ENCODE peak calls at places on chromosomes 3 and 15, in four cellular contexts. One of them, this sample, is unnamed.

GRCh38 chr3:149783576-149783975 is 8.8 kb downstream of the ANKUB1 start:
- DNase-seq in HCT116: no peak
- DNase-seq in K562: no peak
- DNase-seq in HepG2: peak
- DNase-seq in this sample: no peak

GRCh38 chr3:53195602-53196574 is 34.9 kb downstream of the PRKCD start:
- DNase-seq in HepG2: no peak
- DNase-seq in HCT116: peak
- DNase-seq in K562: peak
- DNase-seq in this sample: peak

GRCh38 chr15:43360821-43361220 is 10.0 kb downstream of the ZSCAN29 start:
- DNase-seq in HepG2: no peak
- DNase-seq in HCT116: no peak
- DNase-seq in K562: no peak
- DNase-seq in this sample: no peak

GRCh38 chr3:179957264-179957845 is 79.4 kb downstream of the PEX5L start:
- DNase-seq in HepG2: no peak
- DNase-seq in HCT116: no peak
- DNase-seq in K562: no peak
- DNase-seq in this sample: no peak

GRCh38 chr3:49554639-49555265 is 475 bp downstream of the BSN start:
- DNase-seq in K562: peak
- DNase-seq in HCT116: no peak
- DNase-seq in HepG2: no peak
- DNase-seq in this sample: no peak

GRCh38 chr3:13420817-13421755 is 964 bp upstream of the NUP210 start:
- DNase-seq in HCT116: no peak
- DNase-seq in HepG2: no peak
- DNase-seq in K562: peak
- DNase-seq in this sample: no peak

GRCh38 chr3:69695443-69695842 is 43.8 kb upstream of the MITF start:
- DNase-seq in HepG2: no peak
- DNase-seq in HCT116: no peak
- DNase-seq in K562: no peak
- DNase-seq in this sample: no peak

GRCh38 chr3:73623996-73624362 is 762 bp downstream of the PDZRN3 start:
- DNase-seq in HCT116: no peak
- DNase-seq in HepG2: no peak
- DNase-seq in K562: no peak
- DNase-seq in this sample: peak

GRCh38 chr15:39851505-39852082 is 68.5 kb downstream of the GPR176 start:
- DNase-seq in K562: no peak
- DNase-seq in HCT116: no peak
- DNase-seq in HepG2: no peak
- DNase-seq in this sample: no peak

GRCh38 chr15:23038741-23039150 is 623 bp downstream of the TUBGCP5 start:
- DNase-seq in HCT116: no peak
- DNase-seq in K562: peak
- DNase-seq in HepG2: peak
- DNase-seq in this sample: no peak

GRCh38 chr3:130576571-130577266 is 59.7 kb downstream of the COL6A6 start:
- DNase-seq in K562: no peak
- DNase-seq in HepG2: no peak
- DNase-seq in HCT116: no peak
- DNase-seq in this sample: no peak

GRCh38 chr3:157905885-157906284 is 200.3 kb downstream of the SHOX2 start:
- DNase-seq in HCT116: no peak
- DNase-seq in HepG2: no peak
- DNase-seq in K562: no peak
- DNase-seq in this sample: no peak

GRCh38 chr15:70319466-70319865 is 221.7 kb upstream of the TLE3 start:
- DNase-seq in HCT116: no peak
- DNase-seq in K562: no peak
- DNase-seq in HepG2: no peak
- DNase-seq in this sample: no peak

GRCh38 chr15:66650433-66650832 is 51.6 kb upstream of the SMAD6 start:
- DNase-seq in HCT116: no peak
- DNase-seq in K562: peak
- DNase-seq in HepG2: peak
- DNase-seq in this sample: no peak

GRCh38 chr3:136194409-136195257 is 1.5 kb downstream of the MSL2 start:
- DNase-seq in K562: peak
- DNase-seq in HepG2: no peak
- DNase-seq in HCT116: no peak
- DNase-seq in this sample: peak

GRCh38 chr3:64049832-64050231 is 26.5 kb upstream of the PSMD6 start:
- DNase-seq in HepG2: no peak
- DNase-seq in HCT116: no peak
- DNase-seq in K562: no peak
- DNase-seq in this sample: no peak

GRCh38 chr3:185089343-185089742 is 63.5 kb downstream of the C3orf70 start:
- DNase-seq in HepG2: no peak
- DNase-seq in HCT116: no peak
- DNase-seq in K562: no peak
- DNase-seq in this sample: no peak

GRCh38 chr3:165748094-165748493 is 89.1 kb downstream of the BCHE start:
- DNase-seq in HCT116: no peak
- DNase-seq in HepG2: no peak
- DNase-seq in K562: no peak
- DNase-seq in this sample: no peak

GRCh38 chr3:123169492-123169929 is 32.2 kb upstream of the SEC22A start:
- DNase-seq in HCT116: no peak
- DNase-seq in HepG2: no peak
- DNase-seq in K562: no peak
- DNase-seq in this sample: no peak

GRCh38 chr3:43041517-43041916 is 62.4 kb downstream of the GASK1A start:
- DNase-seq in K562: no peak
- DNase-seq in HepG2: no peak
- DNase-seq in HCT116: no peak
- DNase-seq in this sample: no peak

GRCh38 chr3:184003187-184003967 is 14.3 kb downstream of the ABCC5 start:
- DNase-seq in HepG2: no peak
- DNase-seq in HCT116: no peak
- DNase-seq in K562: no peak
- DNase-seq in this sample: no peak
- TF ChIP-seq ELF1 in HepG2: no peak
- TF ChIP-seq ELF1 in HCT116: no peak
- TF ChIP-seq ELF1 in K562: no peak
- TF ChIP-seq ELF1 in this sample: no peak

GRCh38 chr15:38370079-38370478 is 83.8 kb upstream of the FAM98B start:
- DNase-seq in HepG2: no peak
- DNase-seq in K562: no peak
- DNase-seq in HCT116: no peak
- DNase-seq in this sample: no peak
- TF ChIP-seq ELF1 in HepG2: no peak
- TF ChIP-seq ELF1 in K562: no peak
- TF ChIP-seq ELF1 in HCT116: no peak
- TF ChIP-seq ELF1 in this sample: no peak

DNA sequence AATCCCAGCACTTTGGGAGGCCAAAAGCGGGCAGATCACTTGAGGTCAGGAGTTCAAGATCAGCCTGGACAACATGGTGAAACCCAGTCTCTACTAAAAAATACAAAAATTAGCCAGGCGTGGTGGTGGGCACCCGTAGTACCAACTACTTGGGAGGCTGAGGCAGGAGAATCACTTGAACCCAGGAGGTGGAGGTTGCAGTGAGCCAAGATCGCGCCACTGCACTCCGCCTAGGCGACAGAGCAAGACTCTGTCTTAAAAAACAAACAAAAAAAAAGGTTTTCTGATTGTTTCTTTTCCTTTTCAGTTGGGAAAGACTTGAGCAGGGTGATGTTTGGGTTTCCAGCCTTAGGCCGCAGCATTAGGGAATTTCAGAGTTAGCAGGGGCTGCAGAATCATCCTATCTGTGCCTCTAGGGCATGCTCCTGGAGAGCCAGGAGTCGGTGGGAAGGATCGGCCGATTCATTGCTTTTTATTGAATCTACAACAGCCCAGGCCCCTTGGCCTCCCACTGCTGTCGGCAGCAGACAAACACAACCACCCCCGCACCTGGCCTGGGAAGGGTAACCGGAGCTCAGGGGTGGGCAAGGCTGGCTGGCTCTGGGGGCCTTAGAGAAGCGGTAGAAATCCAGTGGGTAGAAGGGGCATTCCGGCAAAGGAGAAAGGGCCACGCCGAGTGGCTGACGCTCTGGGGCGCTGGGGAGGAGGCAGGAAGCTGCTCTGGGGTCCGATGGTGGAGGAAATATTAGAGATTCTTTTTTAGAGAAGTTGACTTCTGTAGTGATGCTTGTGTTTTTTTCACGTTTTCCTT is 6.3 kb downstream of the CHAC1 start:
- DNase-seq in K562: no peak
- DNase-seq in HCT116: no peak
- DNase-seq in HepG2: no peak
- DNase-seq in this sample: no peak
- TF ChIP-seq ELF1 in K562: no peak
- TF ChIP-seq ELF1 in HCT116: no peak
- TF ChIP-seq ELF1 in HepG2: no peak
- TF ChIP-seq ELF1 in this sample: no peak

GRCh38 chr3:62567097-62568021 is 194.0 kb upstream of the FEZF2 start:
- DNase-seq in HCT116: no peak
- DNase-seq in K562: no peak
- DNase-seq in HepG2: peak
- DNase-seq in this sample: no peak
- TF ChIP-seq ELF1 in HCT116: no peak
- TF ChIP-seq ELF1 in K562: no peak
- TF ChIP-seq ELF1 in HepG2: no peak
- TF ChIP-seq ELF1 in this sample: no peak

This sample was measured in SK-N-SH.